ENCODE peak calls at places on chromosomes 5 and 9, in nine cellular contexts. N is fibroblast of pulmonary artery; K is uterus; L is CD8-positive, alpha-beta T cell; I is Peyer's patch; H is Calu3; W is GM20000; E is mesothelial cell of epicardium; U is ascending aorta. Z is an unnamed sample.

GRCh38 chr5:166073921-166074838 is 2217.3 kb upstream of the WWC1 start:
- DNase-seq in I (no peak), H (no peak), E (no peak), L (no peak), U (no peak), W (no peak), K (no peak), N (no peak), Z (no peak)

GRCh38 chr9:3900673-3901318 is 375.0 kb upstream of the RFX3 start:
- DNase-seq in U (no peak), H (peak; percentile 58), W (no peak), E (no peak), L (no peak), I (no peak), N (no peak), K (no peak), Z (no peak)

GRCh38 chr9:128714586-128715435 is 9.1 kb downstream of the ZDHHC12 start:
- DNase-seq in E (no peak), H (no peak), U (no peak), W (no peak), I (no peak), L (no peak), K (no peak), N (no peak), Z (no peak)

GRCh38 chr9:100317706-100318105 is 35.0 kb downstream of the TEX10 start:
- DNase-seq in U (no peak), E (no peak), W (no peak), I (no peak), H (no peak), L (no peak), N (peak; percentile 28), K (no peak), Z (no peak)

GRCh38 chr9:90642570-90643539 is at the start of gene DIRAS2:
- DNase-seq in N (peak; percentile 54), H (peak; percentile 78), W (peak; percentile 31), E (peak; percentile 68), L (no peak), K (peak; percentile 24), I (no peak), U (no peak), Z (peak; percentile 25)

GRCh38 chr5:54959673-54960418 is 25.5 kb downstream of the ESM1 start:
- DNase-seq in W (peak; percentile 14), I (no peak), H (peak; percentile 43), L (no peak), K (no peak), N (peak; percentile 16), E (no peak), U (no peak), Z (no peak)

GRCh38 chr5:36388288-36388687 is 86.6 kb upstream of the RANBP3L start:
- DNase-seq in N (no peak), U (no peak), I (no peak), L (no peak), E (no peak), W (no peak), K (no peak), H (no peak), Z (no peak)

GRCh38 chr5:177132504-177133118 is 962 bp upstream of the NSD1 start:
- DNase-seq in U (no peak), L (peak; percentile 54), W (peak; percentile 71), K (no peak), I (peak; percentile 34), H (no peak), N (no peak), E (peak; percentile 77), Z (no peak)

GRCh38 chr9:123658792-123659191 is 271.1 kb downstream of the DENND1A start:
- DNase-seq in L (no peak), I (peak; percentile 39), E (no peak), N (peak; percentile 20), U (no peak), H (no peak), W (peak; percentile 23), K (no peak), Z (peak; percentile 22)

GRCh38 chr5:154708845-154709244 is 46.3 kb upstream of the LARP1 start:
- DNase-seq in K (no peak), L (no peak), E (no peak), W (no peak), U (no peak), H (peak; percentile 30), I (no peak), N (no peak), Z (no peak)

GRCh38 chr9:133584559-133585476 is 24.4 kb downstream of the FAM163B start:
- DNase-seq in W (no peak), I (no peak), U (no peak), K (no peak), L (no peak), E (no peak), N (peak; percentile 44), H (no peak), Z (no peak)

GRCh38 chr5:138616508-138616907 is 41.3 kb upstream of the HSPA9 start:
- DNase-seq in E (no peak), K (no peak), I (no peak), L (no peak), U (no peak), N (no peak), W (no peak), H (no peak), Z (no peak)

GRCh38 chr5:138610468-138611294 is 35.5 kb upstream of the HSPA9 start:
- DNase-seq in I (no peak), K (no peak), N (no peak), H (no peak), E (no peak), U (no peak), L (no peak), W (no peak), Z (no peak)

GRCh38 chr5:138615461-138615860 is 40.3 kb upstream of the HSPA9 start:
- DNase-seq in L (no peak), N (no peak), U (no peak), H (no peak), E (no peak), K (no peak), I (no peak), W (no peak), Z (no peak)

GRCh38 chr5:138606378-138606777 is 31.2 kb upstream of the HSPA9 start:
- DNase-seq in K (no peak), I (no peak), H (no peak), U (peak; percentile 22), E (no peak), L (no peak), N (no peak), W (no peak), Z (no peak)

GRCh38 chr5:138611295-138612220 is 36.4 kb upstream of the HSPA9 start:
- DNase-seq in W (no peak), N (peak; percentile 45), K (no peak), U (no peak), L (no peak), E (peak; percentile 50), I (no peak), H (no peak), Z (peak; percentile 42)
- TF ChIP-seq CTCF in W (no peak), N (no peak), K (no peak), U (no peak), L (no peak), E (no peak), I (no peak), H (no peak), Z (peak; percentile 6)

GRCh38 chr5:73183491-73183891 is 10.5 kb downstream of the TMEM174 start:
- DNase-seq in K (no peak), W (no peak), I (no peak), U (no peak), E (no peak), N (no peak), H (peak; percentile 53), L (no peak), Z (no peak)
- TF ChIP-seq CTCF in K (no peak), W (no peak), I (no peak), U (no peak), E (no peak), N (no peak), H (no peak), L (no peak), Z (no peak)

GRCh38 chr9:68749135-68749534 is 44.1 kb downstream of the PIP5K1B start:
- DNase-seq in N (no peak), I (no peak), U (no peak), K (no peak), L (no peak), E (no peak), W (no peak), H (no peak), Z (no peak)

GRCh38 chr9:68749579-68750159 is 44.6 kb downstream of the PIP5K1B start:
- DNase-seq in I (no peak), E (no peak), K (no peak), L (no peak), U (no peak), W (no peak), N (no peak), H (no peak), Z (no peak)

GRCh38 chr9:68750179-68750685 is 45.2 kb downstream of the PIP5K1B start:
- DNase-seq in U (no peak), H (no peak), W (no peak), E (no peak), K (no peak), L (no peak), I (no peak), N (no peak), Z (no peak)

GRCh38 chr9:68750786-68751185 is 45.7 kb downstream of the PIP5K1B start:
- DNase-seq in E (no peak), U (no peak), W (no peak), L (no peak), I (no peak), H (no peak), K (no peak), N (no peak), Z (no peak)

GRCh38 chr9:68751556-68751955 is 46.5 kb downstream of the PIP5K1B start:
- DNase-seq in K (no peak), I (no peak), H (no peak), W (no peak), L (no peak), N (no peak), U (no peak), E (no peak), Z (no peak)
- TF ChIP-seq CTCF in K (no peak), I (no peak), H (no peak), W (no peak), L (no peak), N (no peak), U (no peak), E (no peak), Z (no peak)

DNA sequence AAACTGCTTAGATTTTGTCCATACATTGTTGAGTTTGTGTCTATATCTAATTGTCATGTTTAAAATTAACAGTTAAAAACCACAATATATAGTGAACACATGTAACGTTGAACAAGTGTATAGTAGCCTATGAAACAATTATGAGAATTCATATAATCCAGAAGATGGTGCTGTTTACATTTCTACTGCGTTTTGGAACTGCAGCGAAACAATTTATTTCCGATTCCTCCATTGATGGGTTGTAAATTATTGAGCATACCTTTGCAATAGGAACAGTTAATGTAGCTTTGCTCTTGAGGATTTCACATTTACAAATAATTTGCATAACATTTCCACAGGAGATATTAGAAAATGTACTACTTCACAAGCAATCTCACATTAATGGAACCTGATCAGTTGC is 411.8 kb downstream of the CDH10 start:
- DNase-seq in U (no peak), H (no peak), K (no peak), W (no peak), L (no peak), E (no peak), N (no peak), I (no peak), Z (no peak)
- TF ChIP-seq CTCF in U (no peak), H (no peak), K (no peak), W (no peak), L (no peak), E (no peak), N (no peak), I (no peak), Z (no peak)

Z was measured in GM10248.